ENCODE peak calls at places on chromosomes 12 and 14, in five cellular contexts. M, F, B, Q and S are unnamed samples.

GRCh38 chr12:92105110-92105509 is 40.5 kb downstream of the BTG1 start:
- DNase-seq in M (no peak), F (no peak), B (no peak), Q (no peak), S (no peak)

GRCh38 chr14:22112004-22112403 is 438.4 kb upstream of the OR4E1 start:
- DNase-seq in M (peak; percentile 29), F (peak; percentile 4), B (peak; percentile 6), Q (no peak), S (no peak)

GRCh38 chr12:9149372-9149771 is 33.7 kb upstream of the A2M start:
- DNase-seq in M (no peak), F (no peak), B (no peak), Q (no peak), S (no peak)

GRCh38 chr14:50667491-50668007 is 557 bp downstream of the SAV1 start:
- DNase-seq in M (peak; percentile 61), F (no peak), B (no peak), Q (no peak), S (no peak)

GRCh38 chr12:79945455-79945854 is 10.6 kb upstream of the PPP1R12A start:
- DNase-seq in M (no peak), F (no peak), B (no peak), Q (no peak), S (no peak)

GRCh38 chr12:108966378-108967151 is 54.3 kb downstream of the SVOP start:
- DNase-seq in M (no peak), F (no peak), B (peak; percentile 33), Q (no peak), S (no peak)

GRCh38 chr14:32075636-32076277 is 1.3 kb upstream of the ARHGAP5 start:
- DNase-seq in M (peak; percentile 22), F (peak; percentile 23), B (peak; percentile 52), Q (peak; percentile 58), S (no peak)

GRCh38 chr12:56061982-56062381 is 18.0 kb upstream of the ERBB3 start:
- DNase-seq in M (no peak), F (no peak), B (no peak), Q (no peak), S (no peak)

GRCh38 chr12:107207931-107208515 is 114.7 kb upstream of the CRY1 start:
- DNase-seq in M (no peak), F (no peak), B (no peak), Q (no peak), S (no peak)

GRCh38 chr12:108835860-108836634 is 21.3 kb downstream of the SSH1 start:
- DNase-seq in M (no peak), F (no peak), B (no peak), Q (no peak), S (no peak)

GRCh38 chr12:112130461-112130998 is 5.2 kb downstream of the TRAFD1 start:
- DNase-seq in M (peak; percentile 68), F (no peak), B (no peak), Q (no peak), S (peak; percentile 7)

GRCh38 chr12:110102255-110102654 is 21.9 kb upstream of the IFT81 start:
- DNase-seq in M (peak; percentile 64), F (peak; percentile 87), B (no peak), Q (no peak), S (peak; percentile 74)

GRCh38 chr14:59107819-59108218 is 80.6 kb upstream of the DAAM1 start:
- DNase-seq in M (peak; percentile 60), F (no peak), B (no peak), Q (no peak), S (no peak)

GRCh38 chr14:61462566-61463195 is 141.3 kb downstream of the PRKCH start:
- DNase-seq in M (no peak), F (peak; percentile 95), B (no peak), Q (no peak), S (peak; percentile 55)

GRCh38 chr14:43872752-43873655 is 634.1 kb downstream of the FSCB start:
- DNase-seq in M (no peak), F (no peak), B (no peak), Q (no peak), S (no peak)

GRCh38 chr14:47194051-47194450 is 481.4 kb downstream of the MDGA2 start:
- DNase-seq in M (no peak), F (peak; percentile 42), B (no peak), Q (no peak), S (no peak)

GRCh38 chr14:72444701-72445100 is 449.2 kb downstream of the DPF3 start:
- DNase-seq in M (no peak), F (peak; percentile 7), B (no peak), Q (no peak), S (no peak)

GRCh38 chr12:121861549-121862254 is 3.0 kb upstream of the HPD start:
- DNase-seq in M (no peak), F (peak; percentile 55), B (no peak), Q (no peak), S (peak; percentile 45)

GRCh38 chr12:42091769-42092168 is 52.9 kb downstream of the GXYLT1 start:
- DNase-seq in M (no peak), F (peak; percentile 2), B (no peak), Q (no peak), S (no peak)

DNA sequence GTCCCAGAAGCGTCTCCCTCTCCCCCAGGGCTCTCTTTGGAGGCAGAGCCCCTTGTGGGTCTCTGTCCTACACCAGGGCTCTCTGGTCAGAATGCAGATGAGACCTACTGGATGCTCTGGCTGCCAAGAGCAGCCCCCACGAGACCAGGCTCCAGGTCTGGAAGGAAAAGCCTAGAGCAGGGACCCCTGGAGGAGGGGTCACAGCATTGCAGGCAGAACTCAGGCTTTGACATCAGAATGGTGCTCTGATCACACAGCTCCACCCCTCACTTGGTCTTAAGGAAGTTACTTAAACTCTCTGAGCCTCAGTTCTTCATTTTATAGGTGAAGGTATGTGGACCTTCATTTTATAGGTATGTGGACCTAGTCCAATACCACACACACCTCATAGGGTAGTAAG is 83.1 kb downstream of the ARL6IP4 start:
- DNase-seq in M (peak; percentile 39), F (peak; percentile 30), B (no peak), Q (no peak), S (no peak)
- TF ChIP-seq CTCF in M (peak; percentile 45), F (peak; percentile 35), B (peak; percentile 23), Q (no peak), S (peak; percentile 72)

DNA sequence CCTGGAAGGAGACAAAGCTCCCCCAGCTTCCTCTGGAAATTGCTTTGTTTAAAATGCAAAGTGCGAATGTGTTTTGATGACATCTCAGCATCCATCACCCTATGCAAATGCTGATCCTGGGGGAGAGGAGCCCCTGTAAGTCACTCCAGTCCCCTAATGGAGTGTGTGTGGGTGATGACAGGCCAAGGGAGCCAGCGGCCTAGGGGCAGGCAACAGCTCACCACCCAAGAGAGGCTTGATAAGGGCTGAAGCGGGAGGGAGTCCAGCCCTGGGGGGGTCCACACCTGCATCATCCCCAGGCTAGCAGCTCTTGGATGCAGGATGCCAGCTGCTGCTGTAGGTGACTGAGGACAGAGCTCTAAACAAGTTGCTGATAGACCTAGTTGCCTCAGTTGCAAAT is 134.3 kb downstream of the ESRRB start:
- DNase-seq in M (no peak), F (no peak), B (no peak), Q (no peak), S (no peak)
- TF ChIP-seq CTCF in M (no peak), F (no peak), B (no peak), Q (no peak), S (no peak)

DNA sequence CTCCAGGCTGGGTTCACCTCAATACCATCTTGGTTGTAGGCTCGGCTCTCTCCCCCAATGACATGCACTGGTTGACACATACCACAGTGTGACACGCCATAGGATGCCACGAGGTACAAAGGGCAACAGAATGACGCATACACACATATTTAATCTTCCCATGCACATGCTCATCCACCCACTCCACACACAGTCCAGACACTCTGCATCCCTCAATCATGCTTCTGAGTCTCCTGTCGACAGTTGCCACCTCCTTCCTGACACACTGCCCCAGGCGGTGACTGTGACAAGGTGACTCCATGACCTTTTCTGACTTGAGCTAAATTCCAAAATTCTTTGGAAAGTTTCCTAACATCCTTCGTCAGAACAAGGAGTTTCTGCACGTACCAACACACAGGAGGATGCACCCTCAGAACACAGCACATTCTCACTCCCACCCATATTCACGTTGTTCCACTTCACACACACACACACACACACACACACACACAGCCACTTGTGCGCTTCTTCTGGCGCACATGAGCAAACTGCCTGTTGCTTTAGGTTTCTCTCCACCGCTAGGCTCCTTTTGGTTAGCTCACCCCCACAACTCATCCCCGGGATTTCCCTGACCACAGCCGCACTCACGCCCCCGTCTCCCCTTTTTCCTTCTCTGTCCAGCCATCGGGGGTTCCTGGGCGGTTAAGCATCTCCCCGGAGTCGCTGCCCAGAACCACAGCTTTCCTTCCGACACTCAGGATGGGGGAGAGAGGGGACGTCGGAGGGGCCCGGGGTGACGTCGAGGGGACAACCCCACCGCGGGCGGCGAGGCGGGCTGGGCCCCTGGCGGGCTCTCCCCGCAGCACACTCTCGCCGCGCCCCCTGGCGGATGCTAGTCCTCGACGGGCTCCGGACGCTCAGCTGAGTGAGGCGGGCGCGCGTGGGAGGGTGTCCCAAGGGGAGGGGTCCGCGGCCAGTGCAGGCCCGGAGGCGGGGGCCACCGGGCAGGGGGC is 536 bp upstream of the WNT1 start:
- DNase-seq in M (peak; percentile 70), F (peak; percentile 65), B (peak; percentile 78), Q (no peak), S (peak; percentile 74)
- TF ChIP-seq CTCF in M (peak; percentile 87), F (peak; percentile 40), B (peak; percentile 64), Q (peak; percentile 81), S (peak; percentile 88)

GRCh38 chr12:129901256-129901655 is 2.6 kb downstream of the TMEM132D start:
- DNase-seq in M (no peak), F (peak; percentile 9), B (no peak), Q (no peak), S (no peak)

GRCh38 chr12:129902371-129903091 is 1.3 kb downstream of the TMEM132D start:
- DNase-seq in M (no peak), F (no peak), B (no peak), Q (no peak), S (no peak)

GRCh38 chr12:129903092-129903945 is 506 bp downstream of the TMEM132D start:
- DNase-seq in M (no peak), F (no peak), B (no peak), Q (no peak), S (no peak)

GRCh38 chr12:129900306-129900705 is 3.5 kb downstream of the TMEM132D start:
- DNase-seq in M (no peak), F (no peak), B (no peak), Q (no peak), S (no peak)

DNA sequence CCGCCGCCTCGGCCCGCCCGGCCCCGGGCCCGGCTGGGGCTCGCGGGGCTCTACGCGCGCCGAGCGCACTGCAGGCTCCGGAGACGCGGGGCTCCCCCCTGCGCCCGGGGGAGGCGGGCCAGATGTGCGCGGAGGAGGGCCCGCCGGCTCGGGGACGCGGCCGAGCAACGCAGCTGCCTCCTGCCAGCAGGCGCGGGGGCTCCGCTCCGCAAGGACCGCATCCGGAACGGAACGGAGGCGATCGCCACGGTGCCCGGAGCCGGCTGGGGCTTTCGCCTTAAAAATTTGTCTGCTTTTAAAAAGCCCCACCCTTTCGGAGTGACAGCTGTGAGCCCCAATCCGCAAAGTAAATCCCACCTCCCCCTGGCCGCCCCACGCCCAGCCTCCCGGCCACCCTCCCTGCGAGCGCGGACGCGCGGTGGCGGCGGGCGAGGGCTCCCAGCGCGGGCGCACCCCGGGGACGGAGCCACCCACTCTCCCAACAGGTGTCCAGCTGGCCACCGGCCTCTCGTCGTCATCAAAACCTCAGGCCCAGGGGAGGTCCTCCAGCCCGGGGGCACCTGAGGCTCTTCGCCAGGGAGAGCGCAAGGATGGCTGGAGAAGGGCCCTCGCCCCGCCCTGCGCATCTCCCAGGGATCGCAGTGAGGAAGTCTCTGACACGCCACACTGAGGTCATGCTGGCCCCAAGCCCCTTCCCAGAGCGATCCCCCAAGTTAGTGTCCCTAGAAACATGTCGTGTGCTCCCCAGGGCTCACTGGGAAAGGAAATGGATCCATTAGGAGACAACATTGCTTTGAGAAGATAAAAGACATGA is at the start of gene TMEM132D:
- DNase-seq in M (no peak), F (no peak), B (no peak), Q (no peak), S (no peak)
- TF ChIP-seq CTCF in M (no peak), F (no peak), B (no peak), Q (no peak), S (no peak)

GRCh38 chr12:116194935-116195431 is 82.5 kb downstream of the MED13L start:
- DNase-seq in M (peak; percentile 94), F (no peak), B (no peak), Q (no peak), S (no peak)
- TF ChIP-seq CTCF in M (no peak), F (no peak), B (no peak), Q (no peak), S (no peak)